ENCODE peak calls at places on chromosome 11, in five cellular contexts. G is GM12878, X is stomach, U is K562, N is transverse colon. R is an unnamed sample.

GRCh38 chr11:68615657-68616056 is 68.7 kb upstream of the GAL start:
- DNase-seq in G (no peak), X (no peak), U (no peak), N (no peak), R (no peak)

GRCh38 chr11:60782393-60783140 is 2.6 kb upstream of the MS4A10 start:
- DNase-seq in G (no peak), X (no peak), U (no peak), N (no peak), R (no peak)

GRCh38 chr11:84901986-84902385 is 725.2 kb downstream of the DLG2 start:
- DNase-seq in G (no peak), X (no peak), U (no peak), N (no peak), R (no peak)

GRCh38 chr11:112778091-112778889 is 182.9 kb upstream of the NCAM1 start:
- DNase-seq in G (no peak), X (no peak), U (no peak), N (no peak), R (no peak)

GRCh38 chr11:59247535-59248227 is 35.0 kb upstream of the MPEG1 start:
- DNase-seq in G (no peak), X (no peak), U (no peak), N (no peak), R (no peak)

GRCh38 chr11:28107726-28108618 is at the start of the genes KIF18A and METTL15:
- DNase-seq in G (peak; percentile 96), X (peak; percentile 100), U (peak; percentile 90), N (peak; percentile 100), R (peak; percentile 100)

GRCh38 chr11:76348348-76348747 is 32.6 kb downstream of the THAP12 start:
- DNase-seq in G (no peak), X (no peak), U (no peak), N (no peak), R (no peak)

GRCh38 chr11:107473797-107474196 is 16.2 kb upstream of the CWF19L2 start:
- DNase-seq in G (no peak), X (no peak), U (no peak), N (no peak), R (no peak)

GRCh38 chr11:121636341-121637176 is 183.8 kb upstream of the SORL1-AS1 start:
- DNase-seq in G (no peak), X (no peak), U (no peak), N (no peak), R (no peak)

GRCh38 chr11:124740277-124740882 is 638 bp downstream of the NRGN start:
- DNase-seq in G (no peak), X (no peak), U (no peak), N (no peak), R (peak; percentile 65)

GRCh38 chr11:121119444-121119843 is 18.4 kb downstream of the TECTA start:
- DNase-seq in G (no peak), X (no peak), U (no peak), N (no peak), R (no peak)

GRCh38 chr11:66617148-66617814 is 851 bp downstream of the RBM14 start:
- DNase-seq in G (no peak), X (no peak), U (no peak), N (no peak), R (peak; percentile 91)

GRCh38 chr11:105057432-105057831 is 12.3 kb upstream of the CARD16 start:
- DNase-seq in G (no peak), X (no peak), U (no peak), N (no peak), R (no peak)

GRCh38 chr11:130876931-130877330 is 39.3 kb downstream of the SNX19 start:
- DNase-seq in G (no peak), X (no peak), U (no peak), N (no peak), R (no peak)

GRCh38 chr11:66075273-66075672 is 5.2 kb downstream of the PACS1 start:
- DNase-seq in G (no peak), X (no peak), U (no peak), N (no peak), R (no peak)

GRCh38 chr11:45142241-45142885 is 4.1 kb upstream of the PRDM11 start:
- DNase-seq in G (no peak), X (peak; percentile 21), U (no peak), N (no peak), R (no peak)

GRCh38 chr11:14336507-14337503 is 22.2 kb downstream of the RRAS2 start:
- DNase-seq in G (no peak), X (no peak), U (peak; percentile 29), N (no peak), R (no peak)

GRCh38 chr11:33257160-33257896 is at the start of gene HIPK3:
- DNase-seq in G (no peak), X (peak; percentile 85), U (peak; percentile 88), N (peak; percentile 87), R (peak; percentile 91)

GRCh38 chr11:1486054-1486825 is at the start of gene MOB2:
- DNase-seq in G (no peak), X (peak; percentile 83), U (no peak), N (peak; percentile 70), R (peak; percentile 69)

GRCh38 chr11:106986261-106986660 is 32.0 kb downstream of the GUCY1A2 start:
- DNase-seq in G (no peak), X (no peak), U (no peak), N (no peak), R (no peak)

GRCh38 chr11:105862736-105863367 is 159.2 kb downstream of the MSANTD4 start:
- DNase-seq in G (no peak), X (no peak), U (no peak), N (no peak), R (no peak)

GRCh38 chr11:9263840-9264380 is 1.2 kb downstream of the DENND5A start:
- DNase-seq in G (peak; percentile 82), X (no peak), U (peak; percentile 52), N (no peak), R (no peak)

GRCh38 chr11:80669620-80670019 is 1228.8 kb upstream of the TENM4 start:
- DNase-seq in G (no peak), X (no peak), U (no peak), N (no peak), R (no peak)

GRCh38 chr11:3192511-3193372 is 25.9 kb downstream of the MRGPRG start:
- DNase-seq in G (no peak), X (peak; percentile 14), U (no peak), N (peak; percentile 4), R (no peak)

DNA sequence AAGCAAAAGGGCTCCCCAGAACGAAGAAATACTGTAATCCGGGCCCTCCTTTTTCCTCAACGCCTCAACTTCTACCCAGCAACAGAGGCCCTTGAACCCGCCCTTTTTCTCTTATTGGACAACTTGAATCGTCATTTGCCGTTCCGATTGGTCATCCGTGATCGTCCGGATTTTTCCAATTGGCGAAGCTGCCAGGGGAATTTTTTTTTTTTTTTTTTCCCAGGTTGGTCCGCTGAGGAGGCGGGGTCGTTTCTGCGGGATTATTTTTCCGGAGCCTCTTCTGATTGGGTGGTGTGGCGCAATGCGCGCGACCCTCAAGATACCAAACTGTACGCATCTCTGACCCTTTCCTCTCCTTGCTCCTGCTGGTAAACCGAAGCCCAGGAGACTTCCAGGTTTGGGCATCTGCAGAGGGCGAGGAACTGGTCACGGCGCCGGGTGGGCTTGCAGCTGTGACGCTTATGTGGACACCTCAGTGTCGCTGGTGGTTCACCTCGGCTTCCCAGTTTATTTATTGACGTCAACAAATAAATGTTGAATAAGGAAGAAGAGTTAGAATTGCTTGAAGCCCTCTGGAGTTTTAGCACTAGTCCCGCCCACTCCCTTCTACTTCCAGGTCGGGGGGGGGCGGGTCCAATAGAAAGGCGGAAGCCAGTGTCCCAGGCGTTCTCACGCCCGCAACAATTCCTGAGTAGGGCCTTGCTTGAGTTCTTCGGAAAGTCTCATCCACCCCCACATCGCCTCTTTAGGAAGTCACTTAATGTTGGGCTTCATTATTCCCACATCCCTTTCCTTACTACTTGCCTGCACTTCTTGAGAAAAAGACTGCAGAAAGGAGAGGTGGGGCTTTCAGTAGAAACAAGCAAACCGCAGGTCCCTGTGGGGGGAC is at the start of gene TTC9C:
- DNase-seq in G (peak; percentile 94), X (peak; percentile 90), U (peak; percentile 93), N (peak; percentile 93), R (peak; percentile 85)
- TF ChIP-seq POLR2A in G (peak; percentile 74), X (no peak), U (peak; percentile 71), N (peak; percentile 86), R (no peak)

GRCh38 chr11:83162377-83162776 is 5.4 kb downstream of the PCF11 start:
- DNase-seq in G (no peak), X (no peak), U (no peak), N (no peak), R (no peak)

GRCh38 chr11:83161610-83162199 is 4.8 kb downstream of the PCF11 start:
- DNase-seq in G (no peak), X (no peak), U (no peak), N (no peak), R (no peak)

GRCh38 chr11:83168756-83169155 is 11.8 kb downstream of the PCF11 start:
- DNase-seq in G (no peak), X (no peak), U (no peak), N (no peak), R (no peak)

DNA sequence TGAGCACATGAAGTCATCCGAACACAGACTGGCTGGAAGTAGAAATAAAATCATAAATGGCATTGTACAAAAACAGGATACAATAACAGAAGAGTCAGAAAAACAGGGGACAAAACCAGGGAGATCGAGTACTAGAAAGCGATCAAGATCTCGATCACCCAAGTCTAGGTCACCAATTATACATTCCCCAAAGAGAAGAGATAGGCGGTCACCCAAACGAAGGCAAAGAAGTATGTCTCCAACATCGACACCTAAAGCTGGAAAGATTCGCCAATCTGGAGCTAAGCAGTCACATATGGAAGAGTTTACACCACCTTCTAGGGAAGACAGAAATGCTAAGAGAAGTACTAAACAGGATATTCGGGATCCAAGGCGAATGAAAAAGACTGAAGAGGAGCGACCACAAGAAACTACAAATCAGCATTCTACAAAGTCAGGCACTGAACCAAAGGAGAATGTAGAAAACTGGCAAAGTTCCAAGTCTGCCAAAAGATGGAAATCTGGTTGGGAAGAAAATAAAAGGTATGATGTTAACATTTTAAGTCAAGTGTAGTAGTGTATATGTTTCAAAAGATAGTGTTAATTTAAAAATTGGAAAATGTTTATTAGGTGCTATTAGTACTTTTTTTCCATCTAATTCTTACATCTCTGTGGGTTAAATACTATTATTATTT is 9.4 kb downstream of the PCF11 start:
- DNase-seq in G (no peak), X (no peak), U (no peak), N (no peak), R (no peak)
- TF ChIP-seq POLR2AphosphoS5 in G (no peak), X (no peak), U (no peak), N (no peak), R (no peak)

DNA sequence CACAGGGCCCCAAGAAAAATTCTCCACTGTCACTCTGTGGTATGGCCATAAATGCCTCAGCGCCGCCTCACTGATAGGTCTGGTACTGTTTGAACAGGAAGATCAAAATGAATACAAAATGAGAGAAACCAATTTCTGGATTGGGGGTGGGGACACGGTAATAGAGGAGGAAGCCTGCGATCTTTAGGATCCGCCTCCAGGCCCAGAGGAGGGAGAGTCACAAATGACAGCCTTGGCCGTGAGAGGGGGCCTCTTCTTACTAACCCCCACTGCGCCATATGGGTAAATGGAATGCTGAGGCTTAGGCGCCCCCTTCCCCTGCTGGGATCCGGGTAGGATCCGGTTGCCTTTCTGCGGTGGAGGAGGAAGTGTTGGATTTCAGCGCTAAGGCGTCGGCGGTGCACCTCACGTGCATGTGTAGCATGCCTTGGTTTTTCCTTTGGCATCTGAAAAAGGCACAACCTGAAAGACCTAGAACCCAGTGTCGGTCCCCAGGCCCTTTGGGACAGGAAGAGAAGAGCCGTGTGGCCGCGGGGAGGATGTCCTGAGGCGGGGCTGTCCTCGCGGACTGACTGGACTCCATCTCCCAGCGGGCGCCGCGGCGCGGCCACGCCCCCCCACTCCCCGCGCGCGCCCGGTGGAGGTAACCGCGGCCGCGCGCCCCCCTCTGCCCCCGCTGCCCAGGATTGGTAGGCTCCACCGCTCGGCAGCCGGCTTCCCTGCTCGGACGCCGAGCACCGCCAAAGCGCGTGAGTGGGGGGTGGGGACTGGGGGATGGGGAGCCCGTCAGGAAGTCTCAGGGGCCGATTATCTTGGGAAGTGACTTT is 718 bp upstream of the MADD start:
- DNase-seq in G (no peak), X (peak; percentile 91), U (peak; percentile 93), N (peak; percentile 91), R (peak; percentile 98)
- TF ChIP-seq EP300 in G (peak; percentile 18), X (peak; percentile 27), U (no peak), N (no peak), R (peak; percentile 19)

GRCh38 chr11:74466916-74467885 is at the start of gene KCNE3:
- DNase-seq in G (no peak), X (peak; percentile 57), U (peak; percentile 78), N (peak; percentile 57), R (peak; percentile 64)
- TF ChIP-seq POLR2A in G (no peak), X (no peak), U (no peak), N (peak; percentile 58), R (no peak)

R was measured in upper lobe of left lung.